ENCODE peak calls at places on chromosome 20, in ten cellular contexts. E is LNCaP clone FGC, G is K562, N is GM23248, M is dorsolateral prefrontal cortex, Q is brain microvascular endothelial cell, Y is transverse colon, B is HCT116, I is AG09309, O is sigmoid colon. K is an unnamed sample.

GRCh38 chr20:8646716-8647115 is 422.2 kb upstream of the PLCB4 start:
- DNase-seq in E (no peak), G (no peak), N (peak), M (no peak), Q (no peak), Y (no peak), B (no peak), I (peak), O (no peak), K (no peak)

GRCh38 chr20:17849901-17850673 is 118.5 kb downstream of the SNX5 start:
- DNase-seq in E (no peak), G (no peak), N (peak), M (no peak), Q (peak), Y (peak), B (peak), I (peak), O (peak), K (peak)

GRCh38 chr20:11246251-11246775 is 572.5 kb upstream of the JAG1 start:
- DNase-seq in E (no peak), G (no peak), N (no peak), M (no peak), Q (no peak), Y (no peak), B (no peak), I (no peak), O (no peak), K (no peak)

GRCh38 chr20:46636981-46637860 is 14.0 kb downstream of the SLC13A3 start:
- DNase-seq in E (no peak), G (no peak), N (no peak), M (no peak), Q (no peak), Y (no peak), B (no peak), I (no peak), O (no peak), K (no peak)

GRCh38 chr20:49323622-49324238 is 45.9 kb upstream of the ZNFX1 start:
- DNase-seq in E (no peak), G (peak), N (peak), M (no peak), Q (peak), Y (no peak), B (peak), I (peak), O (no peak), K (peak)

GRCh38 chr20:38452880-38453624 is 17.9 kb upstream of the SNHG17 start:
- DNase-seq in E (no peak), G (peak), N (peak), M (no peak), Q (peak), Y (no peak), B (no peak), I (no peak), O (peak), K (no peak)

GRCh38 chr20:33576432-33576883 is 85.7 kb upstream of the C20orf144 start:
- DNase-seq in E (no peak), G (peak), N (no peak), M (peak), Q (no peak), Y (no peak), B (no peak), I (no peak), O (no peak), K (peak)

GRCh38 chr20:60137657-60138245 is 179.5 kb downstream of the CDH26 start:
- DNase-seq in E (no peak), G (peak), N (peak), M (no peak), Q (peak), Y (peak), B (peak), I (no peak), O (no peak), K (no peak)

GRCh38 chr20:4726710-4727391 is 5.1 kb downstream of the PRND start:
- DNase-seq in E (no peak), G (no peak), N (peak), M (no peak), Q (peak), Y (peak), B (no peak), I (peak), O (no peak), K (peak)

GRCh38 chr20:17835240-17835940 is 133.2 kb downstream of the SNX5 start:
- DNase-seq in E (no peak), G (no peak), N (peak), M (no peak), Q (peak), Y (peak), B (peak), I (peak), O (peak), K (peak)

GRCh38 chr20:45088247-45088646 is 12.7 kb downstream of the KCNS1 start:
- DNase-seq in E (no peak), G (no peak), N (peak), M (no peak), Q (peak), Y (no peak), B (no peak), I (peak), O (no peak), K (peak)

GRCh38 chr20:18164356-18164755 is 26.7 kb downstream of the KAT14 start:
- DNase-seq in E (no peak), G (no peak), N (peak), M (no peak), Q (peak), Y (no peak), B (no peak), I (peak), O (no peak), K (no peak)

GRCh38 chr20:4227085-4227821 is 211.9 kb upstream of the RNF24 start:
- DNase-seq in E (no peak), G (peak), N (peak), M (no peak), Q (peak), Y (no peak), B (no peak), I (peak), O (no peak), K (peak)

GRCh38 chr20:46757754-46758678 is 48.6 kb downstream of the SLC2A10 start:
- DNase-seq in E (no peak), G (peak), N (peak), M (peak), Q (peak), Y (peak), B (peak), I (no peak), O (no peak), K (peak)

GRCh38 chr20:50094522-50094921 is 18.4 kb downstream of the UBE2V1 start:
- DNase-seq in E (no peak), G (no peak), N (no peak), M (no peak), Q (no peak), Y (no peak), B (no peak), I (no peak), O (no peak), K (no peak)

GRCh38 chr20:24699321-24700165 is 230.1 kb downstream of the SYNDIG1 start:
- DNase-seq in E (no peak), G (no peak), N (peak), M (peak), Q (no peak), Y (no peak), B (no peak), I (no peak), O (peak), K (no peak)

GRCh38 chr20:45358282-45359068 is 4.5 kb upstream of the SYS1 start:
- DNase-seq in E (no peak), G (peak), N (peak), M (peak), Q (peak), Y (peak), B (no peak), I (peak), O (peak), K (peak)

GRCh38 chr20:23257848-23258746 is 92.5 kb upstream of the NXT1 start:
- DNase-seq in E (no peak), G (no peak), N (peak), M (no peak), Q (peak), Y (no peak), B (no peak), I (peak), O (no peak), K (peak)

GRCh38 chr20:52454660-52455059 is 263.1 kb upstream of the ZFP64 start:
- DNase-seq in E (no peak), G (no peak), N (peak), M (no peak), Q (peak), Y (no peak), B (no peak), I (no peak), O (no peak), K (peak)

GRCh38 chr20:22583773-22584629 is at the start of gene FOXA2:
- DNase-seq in E (no peak), G (peak), N (no peak), M (no peak), Q (no peak), Y (peak), B (no peak), I (no peak), O (no peak), K (peak)

GRCh38 chr20:19973920-19974620 is 43.1 kb upstream of the NAA20 start:
- DNase-seq in E (no peak), G (no peak), N (peak), M (no peak), Q (no peak), Y (peak), B (no peak), I (no peak), O (peak), K (no peak)

GRCh38 chr20:37259031-37259430 is 2.6 kb downstream of the GHRH start:
- DNase-seq in E (no peak), G (no peak), N (no peak), M (no peak), Q (no peak), Y (no peak), B (no peak), I (no peak), O (no peak), K (no peak)

GRCh38 chr20:59643616-59644061 is 39.3 kb downstream of the PHACTR3 start:
- DNase-seq in E (no peak), G (no peak), N (no peak), M (peak), Q (no peak), Y (no peak), B (no peak), I (no peak), O (peak), K (no peak)

GRCh38 chr20:46568570-46569129 is 18.2 kb upstream of the OCSTAMP start:
- DNase-seq in E (peak), G (peak), N (peak), M (peak), Q (peak), Y (peak), B (no peak), I (peak), O (peak), K (peak)

GRCh38 chr20:45090481-45090880 is 10.4 kb downstream of the KCNS1 start:
- DNase-seq in E (no peak), G (no peak), N (peak), M (no peak), Q (no peak), Y (no peak), B (no peak), I (no peak), O (no peak), K (no peak)

GRCh38 chr20:56429496-56429895 is 17.4 kb downstream of the CASS4 start:
- DNase-seq in E (no peak), G (peak), N (peak), M (no peak), Q (peak), Y (no peak), B (no peak), I (peak), O (no peak), K (peak)

GRCh38 chr20:6231551-6231950 is 108.7 kb upstream of the FERMT1 start:
- DNase-seq in E (no peak), G (no peak), N (peak), M (no peak), Q (peak), Y (no peak), B (no peak), I (no peak), O (no peak), K (no peak)

GRCh38 chr20:43751167-43752050 is 24.6 kb upstream of the GTSF1L start:
- DNase-seq in E (no peak), G (no peak), N (peak), M (no peak), Q (peak), Y (peak), B (no peak), I (peak), O (no peak), K (peak)
- H3K4me3 ChIP-seq in E (no peak), G (no peak), N (no peak), M (no peak), Q (no peak), Y (no peak), B (no peak), I (no peak), O (no peak), K (no peak)

GRCh38 chr20:35410613-35411012 is 1.2 kb downstream of the UQCC1 start:
- DNase-seq in E (no peak), G (no peak), N (no peak), M (no peak), Q (no peak), Y (no peak), B (no peak), I (no peak), O (no peak), K (no peak)
- H3K4me3 ChIP-seq in E (peak), G (peak), N (peak), M (peak), Q (peak), Y (peak), B (peak), I (no peak), O (no peak), K (peak)

DNA sequence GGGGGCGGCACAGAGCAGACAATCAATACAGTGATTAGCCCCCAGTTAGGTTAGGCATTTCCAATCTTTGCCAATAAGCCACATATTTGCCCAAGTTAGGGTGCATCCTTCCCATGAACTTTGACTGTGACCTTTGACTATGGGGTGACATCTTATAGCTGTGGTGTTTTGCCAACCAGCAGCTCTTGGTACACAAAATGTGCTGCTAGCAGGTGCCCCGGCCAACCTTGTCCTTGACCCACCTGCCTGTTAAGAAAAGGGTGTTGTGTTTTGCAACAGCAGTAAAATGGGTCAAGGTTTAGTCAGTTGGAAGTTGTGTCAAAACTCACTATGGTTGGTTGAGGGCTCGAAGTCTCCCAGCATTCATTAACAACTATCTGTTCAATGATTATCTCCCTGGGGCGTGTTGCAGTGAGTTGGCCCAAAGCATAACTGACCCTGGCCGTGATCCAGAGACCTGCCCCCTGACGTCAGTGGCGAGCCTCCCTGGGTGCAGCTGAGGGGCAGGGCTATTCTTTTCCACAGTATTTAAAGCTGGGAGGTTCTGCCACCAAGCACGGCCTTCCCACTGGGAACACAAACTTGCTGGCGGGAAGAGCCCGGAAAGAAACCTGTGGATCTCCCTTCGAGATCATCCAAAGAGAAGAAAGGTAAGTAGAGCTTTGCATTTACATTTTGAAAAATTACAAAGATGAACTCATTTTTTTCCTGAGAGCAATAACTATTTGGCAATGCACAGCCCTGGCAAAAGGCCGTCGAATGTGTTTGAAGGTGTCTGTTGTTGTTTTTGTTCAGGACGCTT is at the start of gene PCK1:
- DNase-seq in E (peak), G (peak), N (peak), M (no peak), Q (peak), Y (peak), B (no peak), I (no peak), O (no peak), K (no peak)
- H3K4me3 ChIP-seq in E (no peak), G (no peak), N (no peak), M (no peak), Q (no peak), Y (peak), B (no peak), I (no peak), O (no peak), K (no peak)

GRCh38 chr20:16617056-16617455 is 43.8 kb upstream of the KIF16B start:
- DNase-seq in E (no peak), G (no peak), N (no peak), M (no peak), Q (no peak), Y (no peak), B (no peak), I (no peak), O (no peak), K (no peak)
- H3K4me3 ChIP-seq in E (no peak), G (no peak), N (no peak), M (no peak), Q (no peak), Y (no peak), B (no peak), I (no peak), O (no peak), K (no peak)

DNA sequence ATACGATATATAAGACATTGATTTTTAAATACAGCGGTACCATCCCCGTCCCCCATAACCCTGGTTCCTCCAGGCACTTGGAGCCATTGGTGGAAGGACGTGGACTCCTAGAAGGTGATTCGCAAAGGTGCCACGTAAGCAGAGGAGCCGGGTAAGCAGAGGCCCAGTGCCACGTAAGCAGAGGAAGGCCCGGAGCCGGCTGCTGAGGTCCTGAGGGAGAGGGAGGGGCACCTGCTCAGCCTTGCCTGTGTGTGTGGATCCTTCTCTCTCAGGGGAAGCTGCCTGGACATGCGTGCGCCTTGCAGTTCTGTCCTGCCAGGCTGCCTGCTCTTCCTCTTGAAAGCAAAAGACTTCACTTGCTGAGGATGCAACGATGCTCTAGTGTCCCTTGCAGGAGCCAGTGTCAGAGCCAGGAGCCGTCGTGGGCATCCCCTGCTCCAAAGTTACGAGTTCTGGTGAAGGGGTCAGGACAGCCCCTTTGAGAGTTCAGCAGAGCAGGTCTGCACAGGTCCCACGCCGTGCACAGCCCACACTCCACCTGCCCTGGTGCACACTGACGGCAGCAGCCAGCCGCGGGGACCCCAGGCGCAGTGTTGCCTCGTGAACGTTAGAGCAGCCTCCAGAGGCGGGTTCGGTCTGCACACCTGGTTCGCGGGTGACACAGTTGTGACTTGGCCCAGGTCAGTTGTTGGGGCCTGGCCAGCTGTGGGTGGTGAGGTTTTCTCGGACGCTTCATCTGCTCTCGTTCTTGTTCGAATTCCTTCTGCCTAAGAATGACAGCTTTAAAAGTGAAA is 1.8 kb upstream of the NKAIN4 start:
- DNase-seq in E (no peak), G (no peak), N (no peak), M (no peak), Q (no peak), Y (no peak), B (no peak), I (no peak), O (no peak), K (no peak)
- H3K4me3 ChIP-seq in E (no peak), G (no peak), N (no peak), M (no peak), Q (no peak), Y (no peak), B (no peak), I (no peak), O (no peak), K (no peak)

DNA sequence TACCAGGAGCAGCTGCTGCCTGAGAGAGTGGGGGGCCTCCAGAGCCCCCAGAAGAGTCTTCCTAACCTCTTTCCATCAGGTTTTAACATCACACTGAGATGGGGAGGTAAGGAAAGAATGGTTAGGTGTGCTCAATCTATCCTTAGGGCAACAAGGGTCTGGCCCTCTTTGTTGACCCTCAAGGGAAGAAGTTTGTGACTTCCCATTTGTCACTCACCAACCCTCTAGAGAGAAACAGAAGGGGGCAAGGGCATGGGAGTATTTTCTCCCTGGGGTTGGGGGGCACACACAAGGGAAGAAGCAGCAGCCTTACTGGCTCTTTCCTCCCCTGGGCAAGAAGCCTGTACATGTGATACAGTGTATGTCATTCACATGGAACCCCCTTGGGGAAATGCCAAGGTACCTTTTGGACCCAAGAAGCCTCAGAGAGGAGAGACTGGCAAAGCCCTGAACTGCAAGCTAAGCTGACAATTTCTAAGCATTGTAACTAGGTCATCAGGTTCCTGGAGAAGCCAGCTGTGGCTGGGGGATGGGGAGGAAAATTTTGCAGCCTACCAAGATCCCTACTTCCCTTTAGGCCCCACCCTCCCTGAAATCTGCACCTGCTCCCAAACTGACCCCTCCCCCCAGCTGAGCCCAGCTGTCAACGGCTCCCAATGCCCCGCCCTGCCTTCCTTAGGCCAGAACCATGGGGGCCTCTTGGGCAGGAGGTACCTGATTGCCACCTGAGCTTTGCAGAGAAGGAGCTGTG is 14.5 kb downstream of the BCL2L1 start:
- DNase-seq in E (no peak), G (peak), N (no peak), M (no peak), Q (no peak), Y (peak), B (no peak), I (no peak), O (peak), K (no peak)
- H3K4me3 ChIP-seq in E (no peak), G (no peak), N (no peak), M (no peak), Q (no peak), Y (no peak), B (no peak), I (no peak), O (no peak), K (no peak)

GRCh38 chr20:48147326-48147725 is 362.0 kb upstream of the SULF2 start:
- DNase-seq in E (no peak), G (no peak), N (no peak), M (no peak), Q (no peak), Y (no peak), B (no peak), I (no peak), O (no peak), K (no peak)
- H3K4me3 ChIP-seq in E (no peak), G (no peak), N (no peak), M (no peak), Q (no peak), Y (no peak), B (no peak), I (no peak), O (no peak), K (no peak)

DNA sequence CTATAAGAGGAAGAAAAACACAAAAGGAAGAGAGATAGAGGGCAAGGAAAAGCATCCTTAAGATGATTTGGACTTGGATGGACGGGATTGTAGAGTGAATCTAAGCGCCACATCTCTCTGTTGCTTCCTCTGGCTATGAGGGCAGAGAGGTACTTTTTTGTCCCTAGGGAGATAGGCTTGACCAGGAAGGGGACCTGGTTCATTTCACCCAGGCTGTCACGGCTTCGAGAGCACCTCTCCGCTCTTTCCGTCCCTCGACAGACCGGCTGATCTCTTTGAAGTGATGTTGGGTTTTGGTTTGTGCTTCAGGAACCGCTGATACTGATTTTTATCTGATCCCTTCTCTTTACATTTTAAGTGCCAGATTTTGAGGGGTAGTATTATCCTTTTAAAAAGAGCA is 19.6 kb downstream of the NKX2-4 start:
- DNase-seq in E (no peak), G (no peak), N (no peak), M (no peak), Q (no peak), Y (no peak), B (no peak), I (no peak), O (no peak), K (no peak)
- H3K4me3 ChIP-seq in E (no peak), G (no peak), N (no peak), M (no peak), Q (no peak), Y (no peak), B (no peak), I (no peak), O (no peak), K (no peak)

K was measured in MG63.